ENCODE peak calls at places on chromosomes 2 and 18, in five cellular contexts. S is AG08395; D is anterior cingulate cortex; T is stimulated activated CD8-positive, alpha-beta memory T cell treated with anti-CD3 and anti-CD28 coated beads, Interleukin-15, amount 100 ng/mL, for 24 hours; X is iPS-NIHi11. B is an unnamed sample.

GRCh38 chr2:10788855-10789254 is 23.7 kb downstream of the PDIA6 start:
- DNase-seq in S (no peak), D (no peak), T (no peak), X (no peak), B (no peak)

GRCh38 chr2:214587442-214587841 is 176.6 kb downstream of the VWC2L start:
- DNase-seq in X (peak), D (no peak), S (no peak), T (no peak), B (no peak)

GRCh38 chr2:42879913-42880737 is 87.7 kb upstream of the HAAO start:
- DNase-seq in T (no peak), S (no peak), X (no peak), D (no peak), B (no peak)

GRCh38 chr2:216914491-216914890 is 54.6 kb upstream of the TNP1 start:
- DNase-seq in D (no peak), T (no peak), S (no peak), X (no peak), B (no peak)

GRCh38 chr2:63842149-63843061 is 709 bp downstream of the UGP2 start:
- DNase-seq in X (no peak), S (peak), T (no peak), D (no peak), B (peak)

GRCh38 chr2:202161106-202161836 is 77.1 kb downstream of the SUMO1 start:
- DNase-seq in D (no peak), X (no peak), S (no peak), T (no peak), B (no peak)

GRCh38 chr2:160351978-160352377 is 141.6 kb downstream of the RBMS1 start:
- DNase-seq in S (peak), X (no peak), T (no peak), D (no peak), B (no peak)

GRCh38 chr2:161954103-161954502 is 119.9 kb downstream of the DPP4 start:
- DNase-seq in X (no peak), S (no peak), T (no peak), D (no peak), B (peak)

GRCh38 chr18:73043231-73044000 is 175.6 kb upstream of the NETO1 start:
- DNase-seq in X (no peak), D (no peak), T (no peak), S (no peak), B (no peak)

GRCh38 chr18:13279181-13280065 is 60.9 kb downstream of the LDLRAD4 start:
- DNase-seq in D (no peak), X (no peak), S (no peak), T (no peak), B (peak)

GRCh38 chr2:46865181-46865970 is 50.2 kb downstream of the MCFD2 start:
- DNase-seq in S (no peak), D (no peak), X (no peak), T (no peak), B (no peak)

GRCh38 chr18:58096658-58097057 is 52.6 kb downstream of the NEDD4L start:
- DNase-seq in T (no peak), X (no peak), S (no peak), D (no peak), B (no peak)

GRCh38 chr18:22282311-22283235 is 113.2 kb downstream of the GATA6 start:
- DNase-seq in X (no peak), T (no peak), D (no peak), S (peak), B (peak)

GRCh38 chr2:143581989-143582719 is 452.9 kb downstream of the ARHGAP15 start:
- DNase-seq in T (no peak), X (no peak), S (peak), D (no peak), B (no peak)

GRCh38 chr2:224404766-224405165 is 2.9 kb upstream of the FAM124B start:
- DNase-seq in D (no peak), S (no peak), X (no peak), T (no peak), B (no peak)

GRCh38 chr2:191366199-191366598 is 121.0 kb downstream of the MYO1B start:
- DNase-seq in D (no peak), X (no peak), T (no peak), S (peak), B (no peak)

GRCh38 chr18:76627444-76627843 is 132.4 kb upstream of the ZNF516 start:
- DNase-seq in T (no peak), X (no peak), D (no peak), S (no peak), B (no peak)

GRCh38 chr2:120503793-120504571 is 158.0 kb downstream of the INHBB start:
- DNase-seq in T (no peak), S (peak), D (no peak), X (no peak), B (no peak)

GRCh38 chr2:147045113-147045512 is 799.7 kb upstream of the ACVR2A start:
- DNase-seq in S (peak), X (peak), D (no peak), T (no peak), B (peak)

GRCh38 chr2:63861220-63861822 is 19.6 kb downstream of the UGP2 start:
- DNase-seq in T (no peak), D (no peak), X (peak), S (peak), B (peak)

B was measured in activated CD8-positive, alpha-beta T cell treated with anti-CD3 and anti-CD28 coated beads for 36 hours.